ENCODE peak calls at places on chromosomes 1 and 21, in four cellular contexts. S is fibroblast of lung, Z is DND-41, G is IMR-90. R is an unnamed sample.

GRCh38 chr1:54300395-54300794 is 100.4 kb downstream of the MRPL37 start:
- DNase-seq in Z (no peak), G (no peak), S (no peak), R (no peak)

GRCh38 chr1:200345516-200345915 is 64.3 kb downstream of the ZNF281 start:
- DNase-seq in S (no peak), G (no peak), Z (no peak), R (no peak)

GRCh38 chr1:89708727-89709375 is 75.9 kb downstream of the LRRC8C start:
- DNase-seq in G (peak), S (peak), Z (no peak), R (no peak)

GRCh38 chr1:207752456-207753132 is 740 bp downstream of the CD46 start:
- DNase-seq in G (peak), Z (peak), S (peak), R (peak)

GRCh38 chr1:84089470-84090261 is 54.4 kb upstream of the PRKACB start:
- DNase-seq in S (peak), G (peak), Z (no peak), R (no peak)

GRCh38 chr1:218510153-218510772 is 165.1 kb downstream of the TGFB2 start:
- DNase-seq in G (no peak), Z (no peak), S (no peak), R (no peak)

GRCh38 chr21:14585122-14585521 is 39.0 kb upstream of the SAMSN1 start:
- DNase-seq in S (no peak), Z (no peak), G (no peak), R (no peak)

GRCh38 chr21:43906585-43907370 is 41.8 kb downstream of the AGPAT3 start:
- DNase-seq in S (no peak), Z (no peak), G (no peak), R (no peak)

GRCh38 chr21:42062543-42063022 is 8.5 kb upstream of the UMODL1 start:
- DNase-seq in Z (peak), S (no peak), G (no peak), R (peak)

GRCh38 chr1:203214889-203215288 is 14.6 kb downstream of the CHIT1 start:
- DNase-seq in G (no peak), Z (no peak), S (no peak), R (no peak)

GRCh38 chr1:21307210-21307609 is 16.9 kb upstream of the ECE1 start:
- DNase-seq in G (no peak), S (no peak), Z (no peak), R (no peak)

GRCh38 chr1:160520999-160521398 is 2.1 kb downstream of the SLAMF6 start:
- DNase-seq in G (no peak), Z (no peak), S (no peak), R (no peak)

GRCh38 chr1:18948048-18948912 is 8.2 kb downstream of the IFFO2 start:
- DNase-seq in S (peak), G (no peak), Z (peak), R (no peak)

GRCh38 chr1:119675349-119676343 is 27.6 kb upstream of the ZNF697 start:
- DNase-seq in Z (peak), S (peak), G (peak), R (peak)

GRCh38 chr21:33267250-33267649 is 1.1 kb downstream of the IL10RB start:
- DNase-seq in G (no peak), Z (no peak), S (no peak), R (no peak)

GRCh38 chr1:241156231-241156965 is 200.6 kb downstream of the RGS7 start:
- DNase-seq in G (peak), S (peak), Z (no peak), R (peak)

GRCh38 chr1:31014094-31014493 is 51.4 kb downstream of the PUM1 start:
- DNase-seq in Z (no peak), S (no peak), G (no peak), R (no peak)

GRCh38 chr1:235697517-235697916 is 47.9 kb upstream of the GNG4 start:
- DNase-seq in S (no peak), Z (no peak), G (peak), R (no peak)

GRCh38 chr1:152164542-152165136 is 5.6 kb upstream of the RPTN start:
- DNase-seq in G (no peak), Z (no peak), S (no peak), R (no peak)

GRCh38 chr1:156904187-156904959 is 10.9 kb downstream of the PEAR1 start:
- DNase-seq in G (no peak), Z (no peak), S (no peak), R (no peak)

GRCh38 chr1:181783208-181783607 is 278.3 kb downstream of the ZNF648 start:
- DNase-seq in S (no peak), Z (no peak), G (no peak), R (no peak)

GRCh38 chr1:15249032-15249601 is 2.1 kb downstream of the FHAD1 start:
- DNase-seq in S (peak), G (peak), Z (peak), R (no peak)

GRCh38 chr1:155324717-155325595 is 4.3 kb downstream of the RUSC1 start:
- DNase-seq in G (peak), Z (no peak), S (peak), R (peak)

GRCh38 chr1:27884182-27884954 is 12.0 kb downstream of the THEMIS2 start:
- DNase-seq in G (no peak), Z (no peak), S (no peak), R (no peak)

GRCh38 chr1:43952731-43953350 is 6.1 kb downstream of the IPO13 start:
- DNase-seq in Z (no peak), S (no peak), G (no peak), R (no peak)

GRCh38 chr1:27395441-27396195 is 3.2 kb downstream of the GPR3 start:
- DNase-seq in G (peak), S (peak), Z (peak), R (peak)

DNA sequence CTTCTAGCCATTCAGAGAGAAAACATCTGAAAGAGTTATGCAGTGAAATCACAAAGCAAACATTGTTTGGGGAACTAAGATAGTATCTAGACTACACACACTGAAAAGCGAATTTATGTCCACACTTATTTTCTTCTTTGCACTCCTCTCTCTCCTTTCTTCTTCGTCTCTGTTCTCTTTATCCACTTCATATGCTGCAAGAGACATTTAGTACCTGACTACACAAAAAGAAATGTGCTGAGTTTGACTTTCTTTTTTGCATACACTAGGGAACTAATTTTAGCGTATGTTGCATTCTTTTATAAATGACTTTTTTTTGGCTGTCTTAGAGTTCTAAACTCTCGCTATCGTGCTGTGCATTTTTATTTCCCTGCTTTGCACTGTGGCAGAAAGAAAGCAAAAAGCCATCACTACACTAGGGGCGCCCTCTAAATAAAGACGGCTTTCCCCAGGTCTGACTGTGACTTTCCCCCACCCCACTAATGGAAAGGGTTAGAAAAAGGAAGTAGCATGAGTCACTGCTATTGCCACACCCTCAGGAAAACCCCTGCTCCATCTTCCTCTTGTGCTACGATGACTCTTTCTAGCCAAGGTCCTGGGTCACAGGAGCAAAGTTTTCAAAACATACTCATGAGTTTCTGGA is 65.7 kb downstream of the MAP3K7CL start:
- DNase-seq in S (peak), G (peak), Z (no peak), R (peak)
- TF ChIP-seq CTCF in S (peak), G (peak), Z (peak), R (peak)

GRCh38 chr1:37795340-37796110 is 1.9 kb downstream of the MANEAL start:
- DNase-seq in S (peak), G (peak), Z (peak), R (peak)
- H3K4me3 ChIP-seq in S (no peak), G (no peak), Z (peak), R (no peak)

DNA sequence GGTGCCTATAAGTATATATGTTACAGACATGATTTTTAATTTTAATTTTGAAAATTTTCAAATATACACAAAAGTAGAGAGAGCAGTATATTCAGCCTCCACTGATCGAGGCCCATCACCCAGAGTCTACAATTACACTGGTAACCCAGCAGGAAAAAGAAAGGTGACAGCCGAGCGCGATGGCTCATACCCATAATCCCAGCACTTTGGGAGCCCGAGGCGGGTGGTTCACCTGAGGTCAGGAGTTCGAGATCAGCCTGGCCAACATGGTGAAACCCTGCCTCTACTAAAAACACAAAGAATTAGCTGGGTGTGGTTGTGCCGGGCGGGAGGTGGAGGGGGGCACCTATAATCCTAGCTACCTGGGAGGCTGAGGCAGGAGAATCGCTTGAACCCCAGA is 1.4 kb downstream of the YBEY start:
- DNase-seq in G (no peak), Z (no peak), S (no peak), R (no peak)
- H3K9ac ChIP-seq in G (no peak), Z (peak), S (no peak), R (no peak)

DNA sequence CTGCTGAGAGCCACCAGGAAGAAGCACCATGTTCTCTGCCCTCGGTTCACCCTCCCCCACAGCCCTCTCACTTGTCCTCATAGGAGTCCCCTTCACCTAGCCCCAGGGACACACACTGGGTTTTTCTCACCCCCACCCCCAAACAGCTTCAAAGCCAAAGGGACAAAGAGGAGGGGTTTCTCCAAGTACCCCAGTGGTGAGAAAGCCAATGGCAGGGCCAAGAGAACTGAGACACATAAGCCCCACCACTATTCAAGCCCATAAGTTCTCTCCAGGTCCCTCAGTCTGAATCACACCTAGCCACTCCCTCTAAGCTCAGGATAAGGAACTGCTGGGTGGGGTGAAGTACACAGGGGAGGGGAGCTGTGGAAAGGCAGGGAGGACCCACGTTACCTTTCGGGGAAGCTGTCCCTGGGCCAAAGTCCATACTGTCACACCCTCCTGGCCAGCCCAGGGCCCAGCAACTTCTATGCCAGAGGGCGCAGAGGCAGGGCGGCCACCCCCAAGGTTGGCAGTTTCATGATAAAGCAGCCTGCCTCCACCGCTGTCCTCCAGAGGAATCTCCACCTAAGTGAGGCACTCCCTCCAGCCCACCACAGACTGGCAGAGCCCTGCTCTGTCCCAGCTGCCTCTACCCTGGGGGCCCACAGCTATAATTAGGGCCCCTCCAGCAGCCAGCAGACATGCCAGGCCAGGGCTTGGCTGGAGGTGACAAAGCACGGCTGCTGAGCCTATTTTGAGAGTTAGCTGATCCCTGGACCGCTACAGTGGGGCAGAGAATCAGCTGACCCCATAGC is 39.0 kb upstream of the PPP1R15B start:
- DNase-seq in Z (no peak), G (no peak), S (no peak), R (peak)
- TF ChIP-seq CTCF in Z (no peak), G (no peak), S (no peak), R (no peak)

GRCh38 chr1:87042127-87042811 is 127.8 kb downstream of the HS2ST1 start:
- DNase-seq in G (no peak), S (no peak), Z (no peak), R (no peak)
- H3K4me3 ChIP-seq in G (no peak), S (no peak), Z (no peak), R (no peak)

GRCh38 chr1:95265106-95265505 is 31.1 kb downstream of the RWDD3 start:
- DNase-seq in Z (no peak), G (no peak), S (no peak), R (no peak)
- H3K9ac ChIP-seq in Z (no peak), G (no peak), S (no peak), R (no peak)

GRCh38 chr21:15729674-15730483 is at the start of gene USP25:
- DNase-seq in G (peak), Z (peak), S (peak), R (peak)
- TF ChIP-seq CTCF in G (peak), Z (peak), S (no peak), R (no peak)

GRCh38 chr1:62318320-62318755 is 896 bp downstream of the KANK4 start:
- DNase-seq in Z (no peak), S (no peak), G (no peak), R (no peak)
- H3K4me3 ChIP-seq in Z (no peak), S (no peak), G (no peak), R (peak)

DNA sequence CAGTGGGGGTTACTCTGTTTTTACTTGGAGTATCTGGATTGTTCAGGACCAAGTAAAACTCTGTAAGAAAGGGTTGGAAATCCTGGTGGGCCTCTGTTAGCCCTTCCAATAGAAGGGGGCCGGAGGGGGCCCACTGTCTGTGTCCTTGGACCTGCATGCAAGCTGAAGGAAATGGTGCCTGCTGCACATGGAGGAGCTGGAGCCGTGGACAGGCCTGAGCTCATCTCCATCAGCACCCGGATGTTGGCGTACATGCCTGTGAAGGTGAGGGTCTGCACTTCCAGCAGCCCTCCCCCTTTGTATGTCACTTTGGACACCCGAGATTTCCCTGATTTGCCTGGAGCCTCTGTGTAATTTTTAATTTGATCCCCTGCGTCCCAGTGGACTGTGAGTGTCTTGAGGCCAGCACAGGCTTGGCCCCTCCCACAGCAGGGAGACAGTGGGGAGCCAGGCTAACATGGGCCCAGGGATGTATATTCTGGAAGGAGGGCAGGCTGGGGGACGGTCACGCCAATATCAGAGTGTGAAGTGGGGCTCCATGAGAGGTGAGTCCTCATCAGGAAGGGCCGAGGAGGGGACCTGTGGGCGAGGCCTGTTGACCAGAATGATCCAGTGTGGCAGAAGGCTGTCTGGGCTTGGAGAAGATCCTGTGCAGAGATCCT is 16.8 kb downstream of the GALNT2 start:
- DNase-seq in G (no peak), Z (no peak), S (no peak), R (no peak)
- H3K9ac ChIP-seq in G (peak), Z (peak), S (peak), R (no peak)

GRCh38 chr21:31141389-31142021 is 103.2 kb upstream of the KRTAP19-8 start:
- DNase-seq in Z (no peak), S (no peak), G (no peak), R (no peak)
- TF ChIP-seq CTCF in Z (no peak), S (no peak), G (no peak), R (no peak)

R was measured in colonic mucosa.